ENCODE peak calls at places on chromosomes 16 and 17, in four cellular contexts. One of them, this sample, is unnamed.

GRCh38 chr17:72208832-72209231 is 88.0 kb downstream of the SOX9 start:
- DNase-seq in psoas muscle: no peak
- DNase-seq in cardiac muscle cell: no peak
- DNase-seq in pancreas: no peak
- DNase-seq in this sample: no peak

GRCh38 chr17:29782917-29783316 is 147.1 kb downstream of the SSH2 start:
- DNase-seq in cardiac muscle cell: no peak
- DNase-seq in psoas muscle: no peak
- DNase-seq in pancreas: no peak
- DNase-seq in this sample: no peak

GRCh38 chr16:4059969-4060368 is 56.3 kb downstream of the ADCY9 start:
- DNase-seq in cardiac muscle cell: peak
- DNase-seq in pancreas: no peak
- DNase-seq in psoas muscle: no peak
- DNase-seq in this sample: no peak

GRCh38 chr17:2266045-2266864 is 37.3 kb downstream of the SMG6 start:
- DNase-seq in cardiac muscle cell: no peak
- DNase-seq in psoas muscle: no peak
- DNase-seq in pancreas: no peak
- DNase-seq in this sample: peak

GRCh38 chr17:15981208-15981607 is 18.3 kb downstream of the ZSWIM7 start:
- DNase-seq in pancreas: no peak
- DNase-seq in cardiac muscle cell: no peak
- DNase-seq in psoas muscle: no peak
- DNase-seq in this sample: no peak

GRCh38 chr17:79183221-79184158 is 108.9 kb downstream of the ENGASE start:
- DNase-seq in pancreas: no peak
- DNase-seq in cardiac muscle cell: peak
- DNase-seq in psoas muscle: no peak
- DNase-seq in this sample: no peak

GRCh38 chr17:74523308-74523707 is 8.0 kb downstream of the CD300LB start:
- DNase-seq in cardiac muscle cell: no peak
- DNase-seq in psoas muscle: no peak
- DNase-seq in pancreas: no peak
- DNase-seq in this sample: no peak

GRCh38 chr17:14827394-14827793 is 437.7 kb downstream of the PMP22 start:
- DNase-seq in cardiac muscle cell: no peak
- DNase-seq in pancreas: no peak
- DNase-seq in psoas muscle: no peak
- DNase-seq in this sample: no peak

GRCh38 chr17:78595135-78595810 is 18.1 kb upstream of the DNAH17 start:
- DNase-seq in psoas muscle: no peak
- DNase-seq in pancreas: no peak
- DNase-seq in cardiac muscle cell: no peak
- DNase-seq in this sample: no peak

GRCh38 chr17:66152756-66153155 is 39.2 kb downstream of the CEP112 start:
- DNase-seq in pancreas: no peak
- DNase-seq in cardiac muscle cell: peak
- DNase-seq in psoas muscle: no peak
- DNase-seq in this sample: no peak

GRCh38 chr16:57470683-57471082 is 8.2 kb downstream of the POLR2C start:
- DNase-seq in cardiac muscle cell: peak
- DNase-seq in pancreas: peak
- DNase-seq in psoas muscle: no peak
- DNase-seq in this sample: no peak

GRCh38 chr17:71792966-71793365 is 327.9 kb upstream of the SOX9 start:
- DNase-seq in cardiac muscle cell: peak
- DNase-seq in pancreas: no peak
- DNase-seq in psoas muscle: no peak
- DNase-seq in this sample: no peak

GRCh38 chr17:16286947-16287562 is 66.2 kb downstream of the CENPV start:
- DNase-seq in pancreas: no peak
- DNase-seq in psoas muscle: peak
- DNase-seq in cardiac muscle cell: peak
- DNase-seq in this sample: no peak

GRCh38 chr17:39627170-39627716 is 491 bp downstream of the PPP1R1B start:
- DNase-seq in psoas muscle: no peak
- DNase-seq in pancreas: no peak
- DNase-seq in cardiac muscle cell: no peak
- DNase-seq in this sample: no peak
- H3K4me3 ChIP-seq in psoas muscle: peak
- H3K4me3 ChIP-seq in pancreas: peak
- H3K4me3 ChIP-seq in cardiac muscle cell: peak
- H3K4me3 ChIP-seq in this sample: peak

GRCh38 chr16:31074073-31074813 is at the start of the genes ZNF646 and ZNF668:
- DNase-seq in cardiac muscle cell: peak
- DNase-seq in pancreas: peak
- DNase-seq in psoas muscle: peak
- DNase-seq in this sample: peak

GRCh38 chr16:31072540-31073072 is 1.4 kb downstream of the ZNF668 start:
- DNase-seq in cardiac muscle cell: peak
- DNase-seq in pancreas: no peak
- DNase-seq in psoas muscle: peak
- DNase-seq in this sample: peak

GRCh38 chr16:31074814-31075183 is 577 bp downstream of the ZNF646 start:
- DNase-seq in pancreas: no peak
- DNase-seq in psoas muscle: no peak
- DNase-seq in cardiac muscle cell: no peak
- DNase-seq in this sample: no peak

GRCh38 chr16:31073073-31073822 is 792 bp downstream of the ZNF668 start:
- DNase-seq in cardiac muscle cell: peak
- DNase-seq in psoas muscle: peak
- DNase-seq in pancreas: peak
- DNase-seq in this sample: peak

GRCh38 chr16:31073823-31074072 is 292 bp downstream of the ZNF668 start:
- DNase-seq in cardiac muscle cell: no peak
- DNase-seq in pancreas: no peak
- DNase-seq in psoas muscle: no peak
- DNase-seq in this sample: no peak
- H3K4me3 ChIP-seq in cardiac muscle cell: peak
- H3K4me3 ChIP-seq in pancreas: peak
- H3K4me3 ChIP-seq in psoas muscle: peak
- H3K4me3 ChIP-seq in this sample: peak

DNA sequence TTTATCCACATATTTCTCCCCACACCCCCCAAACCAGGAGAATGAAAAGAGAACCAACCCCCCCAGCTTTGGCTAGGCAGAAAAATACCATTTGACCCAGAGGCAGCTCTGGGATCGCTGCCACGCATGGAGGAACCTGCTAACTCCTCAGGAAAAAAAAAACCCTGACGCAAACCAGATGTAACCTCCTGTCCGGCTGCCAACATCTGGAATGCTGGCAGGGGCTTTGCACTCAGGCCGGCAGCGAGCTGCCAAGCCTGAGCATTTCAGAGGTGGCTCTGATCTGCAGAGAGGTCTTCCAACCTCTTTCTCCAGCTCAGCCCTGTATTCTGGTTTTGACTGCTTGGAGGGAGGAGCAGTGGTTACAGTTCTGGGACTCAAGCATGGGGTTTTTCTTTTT is 8.2 kb downstream of the IGFBP4 start:
- DNase-seq in cardiac muscle cell: peak
- DNase-seq in psoas muscle: peak
- DNase-seq in pancreas: no peak
- DNase-seq in this sample: no peak
- H3K4me3 ChIP-seq in cardiac muscle cell: no peak
- H3K4me3 ChIP-seq in psoas muscle: no peak
- H3K4me3 ChIP-seq in pancreas: no peak
- H3K4me3 ChIP-seq in this sample: no peak

GRCh38 chr16:69108069-69108904 is 2.8 kb downstream of the HAS3 start:
- DNase-seq in psoas muscle: no peak
- DNase-seq in pancreas: no peak
- DNase-seq in cardiac muscle cell: no peak
- DNase-seq in this sample: no peak
- H3K4me3 ChIP-seq in psoas muscle: peak
- H3K4me3 ChIP-seq in pancreas: no peak
- H3K4me3 ChIP-seq in cardiac muscle cell: peak
- H3K4me3 ChIP-seq in this sample: no peak

DNA sequence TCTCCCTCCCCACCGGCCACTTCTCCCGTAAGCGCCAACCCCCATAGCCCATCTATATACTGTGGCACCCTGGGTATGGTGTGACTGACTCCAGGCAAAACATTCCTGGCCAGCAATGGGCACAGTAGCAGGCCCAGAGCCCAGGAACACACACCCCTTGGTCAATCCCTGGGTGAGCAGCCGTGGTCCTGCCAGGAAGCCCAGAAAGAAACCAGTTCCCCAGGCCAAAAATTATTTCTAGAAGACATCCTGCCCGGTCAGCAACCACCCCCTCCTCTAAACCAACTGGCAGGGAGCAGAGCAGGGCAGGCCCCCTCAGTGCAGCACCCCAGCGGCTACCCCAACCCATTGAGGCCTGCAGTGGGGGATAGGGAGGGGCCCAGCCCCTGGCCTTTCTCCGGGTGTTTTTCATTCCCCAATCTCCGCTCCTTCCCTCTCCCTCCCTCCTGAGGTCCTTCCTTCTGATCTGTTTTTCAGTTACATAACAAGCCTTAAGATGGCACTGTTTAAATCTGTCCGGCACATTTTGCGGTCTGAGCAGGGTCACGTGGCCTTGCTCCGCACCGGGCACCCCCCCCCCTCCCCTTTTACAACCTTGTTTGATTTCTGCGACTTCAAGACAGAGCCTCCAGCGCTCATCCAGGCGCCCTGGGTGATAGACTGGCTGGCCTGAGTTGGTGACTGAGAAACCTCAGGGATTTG is 2.0 kb downstream of the NPTX1 start:
- DNase-seq in cardiac muscle cell: peak
- DNase-seq in psoas muscle: no peak
- DNase-seq in pancreas: no peak
- DNase-seq in this sample: peak
- H3K4me3 ChIP-seq in cardiac muscle cell: no peak
- H3K4me3 ChIP-seq in psoas muscle: peak
- H3K4me3 ChIP-seq in pancreas: no peak
- H3K4me3 ChIP-seq in this sample: no peak

DNA sequence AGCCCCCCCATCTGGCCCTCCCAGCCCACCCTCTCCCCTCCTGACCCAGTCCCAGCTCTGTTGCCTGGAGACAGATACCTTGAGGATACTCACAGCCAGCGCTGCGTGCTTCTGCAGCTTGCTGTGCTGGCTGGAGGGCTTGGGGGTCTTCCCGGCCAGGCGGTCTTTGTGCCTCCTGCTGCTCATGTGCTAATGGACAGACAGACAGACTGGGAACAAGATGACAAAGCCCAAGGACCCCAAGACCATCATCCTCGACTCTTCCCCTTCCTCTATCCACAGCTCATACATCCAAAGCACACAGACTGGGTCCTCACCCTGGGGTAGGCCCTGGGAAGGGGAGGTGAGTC is 7.6 kb downstream of the NKIRAS2 start:
- DNase-seq in psoas muscle: no peak
- DNase-seq in cardiac muscle cell: no peak
- DNase-seq in pancreas: no peak
- DNase-seq in this sample: no peak
- H3K4me3 ChIP-seq in psoas muscle: no peak
- H3K4me3 ChIP-seq in cardiac muscle cell: no peak
- H3K4me3 ChIP-seq in pancreas: no peak
- H3K4me3 ChIP-seq in this sample: no peak

GRCh38 chr17:57622327-57622885 is 122.7 kb downstream of the CCDC182 start:
- DNase-seq in pancreas: no peak
- DNase-seq in cardiac muscle cell: no peak
- DNase-seq in psoas muscle: no peak
- DNase-seq in this sample: no peak
- H3K4me3 ChIP-seq in pancreas: no peak
- H3K4me3 ChIP-seq in cardiac muscle cell: no peak
- H3K4me3 ChIP-seq in psoas muscle: no peak
- H3K4me3 ChIP-seq in this sample: no peak